ENCODE peak calls at places on chromosomes 3 and 15, in nine cellular contexts. F is NAMALWA; Z is MCF 10A; A is stimulated activated naive CD8-positive, alpha-beta T cell treated with anti-CD3 and anti-CD28 coated beads, Interleukin-15, amount 100 ng/mL, for 72 hours; K is C1 segment of cervical spinal cord; D is amniotic stem cell; P is NCI-H1092; Q is stimulated activated CD4-positive, alpha-beta T cell treated with anti-CD3 and anti-CD28 coated beads, Interleukin-15, amount 100 ng/mL, for 24 hours; G is cardiac muscle cell. V is an unnamed sample.

GRCh38 chr15:40437754-40438687 is 2.7 kb upstream of the BAHD1 start:
- DNase-seq in P (no peak), K (no peak), A (no peak), Z (no peak), D (no peak), Q (no peak), F (no peak), G (no peak), V (no peak)

GRCh38 chr15:70566047-70566835 is 197.1 kb downstream of the UACA start:
- DNase-seq in A (no peak), Z (no peak), F (no peak), D (no peak), G (peak), P (no peak), Q (no peak), K (no peak), V (no peak)

GRCh38 chr15:98548172-98548971 is 100.0 kb upstream of the IGF1R start:
- DNase-seq in Z (peak), K (peak), G (peak), D (peak), Q (peak), P (no peak), F (no peak), A (peak), V (peak)

GRCh38 chr15:64246364-64247189 is 83.8 kb upstream of the PPIB start:
- DNase-seq in D (peak), K (peak), P (no peak), F (no peak), Q (peak), A (peak), G (no peak), Z (peak), V (no peak)

GRCh38 chr15:100256985-100257650 is 84.7 kb downstream of the ADAMTS17 start:
- DNase-seq in D (no peak), Q (no peak), P (no peak), Z (no peak), A (no peak), G (no peak), F (no peak), K (no peak), V (peak)

GRCh38 chr3:129954509-129954908 is 20.0 kb upstream of the TRH start:
- DNase-seq in A (no peak), K (no peak), P (no peak), Z (no peak), F (no peak), D (no peak), Q (no peak), G (no peak), V (no peak)

GRCh38 chr3:23172059-23172458 is 31.1 kb upstream of the UBE2E2 start:
- DNase-seq in D (no peak), K (no peak), F (no peak), G (no peak), Q (no peak), A (no peak), Z (peak), P (no peak), V (no peak)

GRCh38 chr15:67405208-67406191 is 115.4 kb upstream of the C15orf61 start:
- DNase-seq in Z (peak), D (no peak), Q (no peak), F (no peak), G (peak), A (no peak), K (no peak), P (no peak), V (no peak)

GRCh38 chr15:60544581-60545115 is 65.7 kb upstream of the ICE2 start:
- DNase-seq in Z (no peak), Q (no peak), P (no peak), F (no peak), D (no peak), G (no peak), A (no peak), K (no peak), V (no peak)

GRCh38 chr3:58654466-58654865 is 12.1 kb downstream of the FAM3D start:
- DNase-seq in F (no peak), D (no peak), K (no peak), A (no peak), P (no peak), Z (no peak), Q (no peak), G (no peak), V (peak)

GRCh38 chr3:10907262-10907661 is 85.3 kb upstream of the SLC6A1 start:
- DNase-seq in P (no peak), D (no peak), G (no peak), Z (no peak), A (no peak), K (no peak), Q (no peak), F (no peak), V (no peak)

GRCh38 chr15:66588971-66589370 is 23.2 kb upstream of the LCTL start:
- DNase-seq in A (no peak), G (no peak), F (no peak), D (no peak), Q (no peak), Z (no peak), K (no peak), P (no peak), V (no peak)

GRCh38 chr3:112171144-112171543 is 38.1 kb upstream of the GCSAM start:
- DNase-seq in A (no peak), G (no peak), F (no peak), Z (no peak), K (no peak), P (no peak), Q (no peak), D (no peak), V (no peak)

GRCh38 chr3:13353936-13354542 is 66.1 kb downstream of the NUP210 start:
- DNase-seq in Z (peak), A (no peak), K (no peak), G (peak), P (no peak), Q (no peak), D (no peak), F (no peak), V (no peak)

GRCh38 chr15:48536681-48537091 is 108.8 kb downstream of the FBN1 start:
- DNase-seq in A (no peak), P (no peak), D (no peak), Z (no peak), K (no peak), F (no peak), G (no peak), Q (no peak), V (no peak)

GRCh38 chr3:32399030-32399620 is 7.5 kb downstream of the CMTM7 start:
- DNase-seq in Q (peak), D (peak), Z (peak), F (peak), A (peak), K (no peak), G (peak), P (peak), V (no peak)

GRCh38 chr15:90340345-90340744 is 11.7 kb upstream of the ZNF774 start:
- DNase-seq in Z (peak), K (no peak), G (no peak), D (no peak), F (no peak), P (no peak), A (no peak), Q (no peak), V (no peak)

GRCh38 chr15:38885001-38885400 is 320.4 kb upstream of the RASGRP1 start:
- DNase-seq in A (no peak), G (no peak), Z (no peak), P (no peak), K (no peak), F (no peak), Q (no peak), D (no peak), V (no peak)

GRCh38 chr15:84937144-84937543 is 44.5 kb upstream of the PDE8A start:
- DNase-seq in K (no peak), Z (no peak), P (no peak), A (no peak), Q (no peak), F (peak), G (no peak), D (no peak), V (no peak)

GRCh38 chr3:167783781-167784180 is 48.3 kb downstream of the SERPINI1 start:
- DNase-seq in Q (no peak), F (no peak), Z (no peak), P (no peak), G (no peak), A (no peak), D (no peak), K (peak), V (no peak)

GRCh38 chr3:64443553-64444331 is 218.5 kb upstream of the PRICKLE2 start:
- DNase-seq in Q (no peak), Z (no peak), G (no peak), K (no peak), F (no peak), D (peak), P (no peak), A (no peak), V (no peak)

GRCh38 chr3:72692959-72693518 is 155.2 kb downstream of the SHQ1 start:
- DNase-seq in F (no peak), A (no peak), Z (no peak), G (no peak), K (no peak), D (no peak), Q (no peak), P (no peak), V (no peak)

GRCh38 chr3:13770390-13771169 is 109.3 kb downstream of the WNT7A start:
- DNase-seq in P (no peak), K (no peak), A (no peak), Z (no peak), G (peak), D (no peak), Q (no peak), F (no peak), V (peak)

GRCh38 chr3:29152379-29152778 is 128.5 kb upstream of the RBMS3 start:
- DNase-seq in K (no peak), P (no peak), F (no peak), G (no peak), A (no peak), Q (no peak), D (no peak), Z (peak), V (no peak)